ENCODE peak calls at places on chromosome 10, in five cellular contexts. One of them, this sample, is unnamed.

GRCh38 chr10:89805599-89806013 is 104.2 kb downstream of the KIF20B start:
- DNase-seq in activated CD4-positive, alpha-beta T cell treated with anti-CD3 and anti-CD28 coated beads, Interleukin-2, amount 10 ng/mL, durations not matched to agents 7 days and 5 days: no peak
- DNase-seq in lower leg skin: no peak
- DNase-seq in spleen: no peak
- DNase-seq in endothelial cell: no peak
- DNase-seq in this sample: no peak

GRCh38 chr10:120457431-120458172 is 575 bp downstream of the PLPP4 start:
- DNase-seq in endothelial cell: no peak
- DNase-seq in lower leg skin: no peak
- DNase-seq in activated CD4-positive, alpha-beta T cell treated with anti-CD3 and anti-CD28 coated beads, Interleukin-2, amount 10 ng/mL, durations not matched to agents 7 days and 5 days: no peak
- DNase-seq in spleen: no peak
- DNase-seq in this sample: no peak

GRCh38 chr10:24479806-24480205 is 243.9 kb downstream of the ARHGAP21 start:
- DNase-seq in endothelial cell: no peak
- DNase-seq in activated CD4-positive, alpha-beta T cell treated with anti-CD3 and anti-CD28 coated beads, Interleukin-2, amount 10 ng/mL, durations not matched to agents 7 days and 5 days: no peak
- DNase-seq in spleen: no peak
- DNase-seq in lower leg skin: no peak
- DNase-seq in this sample: no peak

GRCh38 chr10:133039107-133039822 is 48.5 kb upstream of the ADGRA1 start:
- DNase-seq in activated CD4-positive, alpha-beta T cell treated with anti-CD3 and anti-CD28 coated beads, Interleukin-2, amount 10 ng/mL, durations not matched to agents 7 days and 5 days: no peak
- DNase-seq in lower leg skin: no peak
- DNase-seq in spleen: no peak
- DNase-seq in endothelial cell: no peak
- DNase-seq in this sample: no peak

GRCh38 chr10:132292972-132293415 is 14.8 kb downstream of the STK32C start:
- DNase-seq in lower leg skin: no peak
- DNase-seq in spleen: no peak
- DNase-seq in endothelial cell: no peak
- DNase-seq in activated CD4-positive, alpha-beta T cell treated with anti-CD3 and anti-CD28 coated beads, Interleukin-2, amount 10 ng/mL, durations not matched to agents 7 days and 5 days: no peak
- DNase-seq in this sample: peak

GRCh38 chr10:84763965-84764364 is 435.6 kb downstream of the CCSER2 start:
- DNase-seq in endothelial cell: no peak
- DNase-seq in activated CD4-positive, alpha-beta T cell treated with anti-CD3 and anti-CD28 coated beads, Interleukin-2, amount 10 ng/mL, durations not matched to agents 7 days and 5 days: no peak
- DNase-seq in lower leg skin: no peak
- DNase-seq in spleen: no peak
- DNase-seq in this sample: no peak

GRCh38 chr10:49310460-49310859 is 11.5 kb downstream of the C10orf71 start:
- DNase-seq in spleen: no peak
- DNase-seq in endothelial cell: no peak
- DNase-seq in lower leg skin: no peak
- DNase-seq in activated CD4-positive, alpha-beta T cell treated with anti-CD3 and anti-CD28 coated beads, Interleukin-2, amount 10 ng/mL, durations not matched to agents 7 days and 5 days: no peak
- DNase-seq in this sample: no peak

GRCh38 chr10:123146013-123146891 is 1.7 kb upstream of the HMX2 start:
- DNase-seq in spleen: no peak
- DNase-seq in activated CD4-positive, alpha-beta T cell treated with anti-CD3 and anti-CD28 coated beads, Interleukin-2, amount 10 ng/mL, durations not matched to agents 7 days and 5 days: no peak
- DNase-seq in endothelial cell: no peak
- DNase-seq in lower leg skin: no peak
- DNase-seq in this sample: no peak

GRCh38 chr10:84193846-84194423 is 402 bp upstream of the CDHR1 start:
- DNase-seq in endothelial cell: no peak
- DNase-seq in activated CD4-positive, alpha-beta T cell treated with anti-CD3 and anti-CD28 coated beads, Interleukin-2, amount 10 ng/mL, durations not matched to agents 7 days and 5 days: no peak
- DNase-seq in spleen: peak
- DNase-seq in lower leg skin: no peak
- DNase-seq in this sample: peak

GRCh38 chr10:75245354-75246001 is 9.7 kb upstream of the COMTD1 start:
- DNase-seq in lower leg skin: no peak
- DNase-seq in activated CD4-positive, alpha-beta T cell treated with anti-CD3 and anti-CD28 coated beads, Interleukin-2, amount 10 ng/mL, durations not matched to agents 7 days and 5 days: no peak
- DNase-seq in spleen: no peak
- DNase-seq in endothelial cell: no peak
- DNase-seq in this sample: no peak

GRCh38 chr10:88827718-88828117 is 23.9 kb downstream of the ANKRD22 start:
- DNase-seq in endothelial cell: no peak
- DNase-seq in spleen: no peak
- DNase-seq in activated CD4-positive, alpha-beta T cell treated with anti-CD3 and anti-CD28 coated beads, Interleukin-2, amount 10 ng/mL, durations not matched to agents 7 days and 5 days: no peak
- DNase-seq in lower leg skin: no peak
- DNase-seq in this sample: no peak

GRCh38 chr10:60350400-60350799 is 39.3 kb downstream of the ANK3 start:
- DNase-seq in lower leg skin: no peak
- DNase-seq in endothelial cell: no peak
- DNase-seq in spleen: no peak
- DNase-seq in activated CD4-positive, alpha-beta T cell treated with anti-CD3 and anti-CD28 coated beads, Interleukin-2, amount 10 ng/mL, durations not matched to agents 7 days and 5 days: no peak
- DNase-seq in this sample: no peak

GRCh38 chr10:26960308-26960707 is 99.5 kb upstream of the ABI1 start:
- DNase-seq in activated CD4-positive, alpha-beta T cell treated with anti-CD3 and anti-CD28 coated beads, Interleukin-2, amount 10 ng/mL, durations not matched to agents 7 days and 5 days: no peak
- DNase-seq in endothelial cell: no peak
- DNase-seq in spleen: no peak
- DNase-seq in lower leg skin: no peak
- DNase-seq in this sample: no peak

GRCh38 chr10:111200505-111201186 is 123.8 kb downstream of the ADRA2A start:
- DNase-seq in lower leg skin: no peak
- DNase-seq in activated CD4-positive, alpha-beta T cell treated with anti-CD3 and anti-CD28 coated beads, Interleukin-2, amount 10 ng/mL, durations not matched to agents 7 days and 5 days: no peak
- DNase-seq in spleen: no peak
- DNase-seq in endothelial cell: no peak
- DNase-seq in this sample: no peak

GRCh38 chr10:11573497-11573896 is 38.0 kb downstream of the USP6NL start:
- DNase-seq in endothelial cell: no peak
- DNase-seq in activated CD4-positive, alpha-beta T cell treated with anti-CD3 and anti-CD28 coated beads, Interleukin-2, amount 10 ng/mL, durations not matched to agents 7 days and 5 days: no peak
- DNase-seq in spleen: no peak
- DNase-seq in lower leg skin: no peak
- DNase-seq in this sample: no peak

GRCh38 chr10:103696411-103697145 is 158.8 kb downstream of the SH3PXD2A start:
- DNase-seq in endothelial cell: no peak
- DNase-seq in spleen: peak
- DNase-seq in activated CD4-positive, alpha-beta T cell treated with anti-CD3 and anti-CD28 coated beads, Interleukin-2, amount 10 ng/mL, durations not matched to agents 7 days and 5 days: peak
- DNase-seq in lower leg skin: no peak
- DNase-seq in this sample: peak

GRCh38 chr10:110733256-110733952 is 89.3 kb downstream of the RBM20 start:
- DNase-seq in lower leg skin: no peak
- DNase-seq in activated CD4-positive, alpha-beta T cell treated with anti-CD3 and anti-CD28 coated beads, Interleukin-2, amount 10 ng/mL, durations not matched to agents 7 days and 5 days: no peak
- DNase-seq in spleen: no peak
- DNase-seq in endothelial cell: no peak
- DNase-seq in this sample: no peak

GRCh38 chr10:98268694-98269386 is 846 bp upstream of the LOXL4 start:
- DNase-seq in endothelial cell: no peak
- DNase-seq in spleen: no peak
- DNase-seq in activated CD4-positive, alpha-beta T cell treated with anti-CD3 and anti-CD28 coated beads, Interleukin-2, amount 10 ng/mL, durations not matched to agents 7 days and 5 days: no peak
- DNase-seq in lower leg skin: no peak
- DNase-seq in this sample: no peak

GRCh38 chr10:1180836-1181235 is 124.7 kb downstream of the WDR37 start:
- DNase-seq in activated CD4-positive, alpha-beta T cell treated with anti-CD3 and anti-CD28 coated beads, Interleukin-2, amount 10 ng/mL, durations not matched to agents 7 days and 5 days: no peak
- DNase-seq in spleen: peak
- DNase-seq in lower leg skin: no peak
- DNase-seq in endothelial cell: peak
- DNase-seq in this sample: no peak

GRCh38 chr10:63588436-63589180 is 67.4 kb downstream of the REEP3 start:
- DNase-seq in endothelial cell: no peak
- DNase-seq in spleen: no peak
- DNase-seq in activated CD4-positive, alpha-beta T cell treated with anti-CD3 and anti-CD28 coated beads, Interleukin-2, amount 10 ng/mL, durations not matched to agents 7 days and 5 days: no peak
- DNase-seq in lower leg skin: no peak
- DNase-seq in this sample: no peak

GRCh38 chr10:132163278-132163765 is 23.4 kb upstream of the DPYSL4 start:
- DNase-seq in endothelial cell: peak
- DNase-seq in activated CD4-positive, alpha-beta T cell treated with anti-CD3 and anti-CD28 coated beads, Interleukin-2, amount 10 ng/mL, durations not matched to agents 7 days and 5 days: peak
- DNase-seq in lower leg skin: no peak
- DNase-seq in spleen: peak
- DNase-seq in this sample: no peak

GRCh38 chr10:31687545-31688482 is 240.8 kb downstream of the ARHGAP12 start:
- DNase-seq in activated CD4-positive, alpha-beta T cell treated with anti-CD3 and anti-CD28 coated beads, Interleukin-2, amount 10 ng/mL, durations not matched to agents 7 days and 5 days: peak
- DNase-seq in spleen: no peak
- DNase-seq in lower leg skin: no peak
- DNase-seq in endothelial cell: no peak
- DNase-seq in this sample: no peak

GRCh38 chr10:75400769-75401568 is 595 bp downstream of the ZNF503 start:
- DNase-seq in endothelial cell: peak
- DNase-seq in activated CD4-positive, alpha-beta T cell treated with anti-CD3 and anti-CD28 coated beads, Interleukin-2, amount 10 ng/mL, durations not matched to agents 7 days and 5 days: no peak
- DNase-seq in spleen: peak
- DNase-seq in lower leg skin: no peak
- DNase-seq in this sample: no peak

GRCh38 chr10:103554488-103555320 is 61.2 kb downstream of the NEURL1 start:
- DNase-seq in spleen: no peak
- DNase-seq in endothelial cell: no peak
- DNase-seq in lower leg skin: no peak
- DNase-seq in activated CD4-positive, alpha-beta T cell treated with anti-CD3 and anti-CD28 coated beads, Interleukin-2, amount 10 ng/mL, durations not matched to agents 7 days and 5 days: peak
- DNase-seq in this sample: no peak

GRCh38 chr10:14156101-14156500 is 174.6 kb downstream of the FRMD4A start:
- DNase-seq in spleen: no peak
- DNase-seq in activated CD4-positive, alpha-beta T cell treated with anti-CD3 and anti-CD28 coated beads, Interleukin-2, amount 10 ng/mL, durations not matched to agents 7 days and 5 days: no peak
- DNase-seq in endothelial cell: no peak
- DNase-seq in lower leg skin: no peak
- DNase-seq in this sample: no peak

GRCh38 chr10:17276756-17277424 is 48.8 kb downstream of the VIM start:
- DNase-seq in endothelial cell: no peak
- DNase-seq in lower leg skin: no peak
- DNase-seq in spleen: no peak
- DNase-seq in activated CD4-positive, alpha-beta T cell treated with anti-CD3 and anti-CD28 coated beads, Interleukin-2, amount 10 ng/mL, durations not matched to agents 7 days and 5 days: no peak
- DNase-seq in this sample: no peak

GRCh38 chr10:86258488-86258887 is 108.1 kb downstream of the GRID1 start:
- DNase-seq in activated CD4-positive, alpha-beta T cell treated with anti-CD3 and anti-CD28 coated beads, Interleukin-2, amount 10 ng/mL, durations not matched to agents 7 days and 5 days: no peak
- DNase-seq in spleen: no peak
- DNase-seq in lower leg skin: no peak
- DNase-seq in endothelial cell: no peak
- DNase-seq in this sample: no peak

GRCh38 chr10:2925631-2926030 is 141.7 kb upstream of the PFKP start:
- DNase-seq in endothelial cell: peak
- DNase-seq in spleen: peak
- DNase-seq in activated CD4-positive, alpha-beta T cell treated with anti-CD3 and anti-CD28 coated beads, Interleukin-2, amount 10 ng/mL, durations not matched to agents 7 days and 5 days: peak
- DNase-seq in lower leg skin: peak
- DNase-seq in this sample: no peak

GRCh38 chr10:45420453-45421192 is 46.6 kb downstream of the ALOX5 start:
- DNase-seq in spleen: peak
- DNase-seq in endothelial cell: no peak
- DNase-seq in activated CD4-positive, alpha-beta T cell treated with anti-CD3 and anti-CD28 coated beads, Interleukin-2, amount 10 ng/mL, durations not matched to agents 7 days and 5 days: peak
- DNase-seq in lower leg skin: peak
- DNase-seq in this sample: no peak

GRCh38 chr10:71371750-71372166 is 25.0 kb upstream of the CDH23 start:
- DNase-seq in spleen: no peak
- DNase-seq in lower leg skin: no peak
- DNase-seq in endothelial cell: no peak
- DNase-seq in activated CD4-positive, alpha-beta T cell treated with anti-CD3 and anti-CD28 coated beads, Interleukin-2, amount 10 ng/mL, durations not matched to agents 7 days and 5 days: no peak
- DNase-seq in this sample: no peak

GRCh38 chr10:103892181-103892580 is 25.8 kb downstream of the STN1 start:
- DNase-seq in activated CD4-positive, alpha-beta T cell treated with anti-CD3 and anti-CD28 coated beads, Interleukin-2, amount 10 ng/mL, durations not matched to agents 7 days and 5 days: no peak
- DNase-seq in lower leg skin: no peak
- DNase-seq in endothelial cell: no peak
- DNase-seq in spleen: no peak
- DNase-seq in this sample: no peak

GRCh38 chr10:73159038-73159648 is 8.7 kb downstream of the ECD start:
- DNase-seq in endothelial cell: peak
- DNase-seq in lower leg skin: peak
- DNase-seq in activated CD4-positive, alpha-beta T cell treated with anti-CD3 and anti-CD28 coated beads, Interleukin-2, amount 10 ng/mL, durations not matched to agents 7 days and 5 days: peak
- DNase-seq in spleen: no peak
- DNase-seq in this sample: no peak

GRCh38 chr10:75616874-75617478 is 185.6 kb downstream of the LRMDA start:
- DNase-seq in lower leg skin: no peak
- DNase-seq in endothelial cell: no peak
- DNase-seq in spleen: no peak
- DNase-seq in activated CD4-positive, alpha-beta T cell treated with anti-CD3 and anti-CD28 coated beads, Interleukin-2, amount 10 ng/mL, durations not matched to agents 7 days and 5 days: no peak
- DNase-seq in this sample: no peak

GRCh38 chr10:128150045-128150493 is 23.8 kb upstream of the MKI67 start:
- DNase-seq in spleen: peak
- DNase-seq in activated CD4-positive, alpha-beta T cell treated with anti-CD3 and anti-CD28 coated beads, Interleukin-2, amount 10 ng/mL, durations not matched to agents 7 days and 5 days: peak
- DNase-seq in endothelial cell: peak
- DNase-seq in lower leg skin: no peak
- DNase-seq in this sample: peak

GRCh38 chr10:71334228-71334791 is 15.3 kb downstream of the SLC29A3 start:
- DNase-seq in spleen: no peak
- DNase-seq in lower leg skin: no peak
- DNase-seq in endothelial cell: no peak
- DNase-seq in activated CD4-positive, alpha-beta T cell treated with anti-CD3 and anti-CD28 coated beads, Interleukin-2, amount 10 ng/mL, durations not matched to agents 7 days and 5 days: no peak
- DNase-seq in this sample: no peak

GRCh38 chr10:88164471-88164870 is 301.0 kb downstream of the PTEN start:
- DNase-seq in lower leg skin: no peak
- DNase-seq in endothelial cell: no peak
- DNase-seq in spleen: no peak
- DNase-seq in activated CD4-positive, alpha-beta T cell treated with anti-CD3 and anti-CD28 coated beads, Interleukin-2, amount 10 ng/mL, durations not matched to agents 7 days and 5 days: no peak
- DNase-seq in this sample: no peak

This sample was measured in cardiac septum.